ENCODE peak calls at places on chromosomes 13 and 19, in four cellular contexts. One of them, this sample, is unnamed.

GRCh38 chr13:31204592-31204991 is 4.8 kb downstream of the B3GLCT start:
- DNase-seq in mucosa of descending colon: no peak
- DNase-seq in neuronal stem cell: no peak
- DNase-seq in OCI-M1: peak; percentile 44
- DNase-seq in this sample: no peak

GRCh38 chr13:66972659-66973058 is 257.5 kb downstream of the PCDH9 start:
- DNase-seq in mucosa of descending colon: no peak
- DNase-seq in neuronal stem cell: no peak
- DNase-seq in OCI-M1: no peak
- DNase-seq in this sample: no peak

GRCh38 chr13:49098771-49099512 is 121.2 kb upstream of the MLNR start:
- DNase-seq in mucosa of descending colon: no peak
- DNase-seq in neuronal stem cell: no peak
- DNase-seq in OCI-M1: peak; percentile 68
- DNase-seq in this sample: no peak

GRCh38 chr19:56053596-56053995 is 67.0 kb downstream of the NLRP5 start:
- DNase-seq in mucosa of descending colon: no peak
- DNase-seq in neuronal stem cell: no peak
- DNase-seq in OCI-M1: no peak
- DNase-seq in this sample: no peak

GRCh38 chr19:1269478-1270167 is 491 bp downstream of the CIRBP start:
- DNase-seq in mucosa of descending colon: peak; percentile 92
- DNase-seq in neuronal stem cell: no peak
- DNase-seq in OCI-M1: peak; percentile 75
- DNase-seq in this sample: peak; percentile 97

GRCh38 chr13:59834801-59835200 is 328.9 kb downstream of the DIAPH3 start:
- DNase-seq in mucosa of descending colon: no peak
- DNase-seq in neuronal stem cell: no peak
- DNase-seq in OCI-M1: no peak
- DNase-seq in this sample: no peak

GRCh38 chr13:32378012-32378411 is 49.9 kb downstream of the N4BP2L1 start:
- DNase-seq in mucosa of descending colon: no peak
- DNase-seq in neuronal stem cell: no peak
- DNase-seq in OCI-M1: no peak
- DNase-seq in this sample: no peak

GRCh38 chr13:72379581-72379980 is 347.8 kb downstream of the MZT1 start:
- DNase-seq in mucosa of descending colon: no peak
- DNase-seq in neuronal stem cell: no peak
- DNase-seq in OCI-M1: no peak
- DNase-seq in this sample: no peak

GRCh38 chr13:25677956-25678355 is 306.2 kb downstream of the ATP8A2 start:
- DNase-seq in mucosa of descending colon: no peak
- DNase-seq in neuronal stem cell: no peak
- DNase-seq in OCI-M1: no peak
- DNase-seq in this sample: no peak

GRCh38 chr13:102597029-102598015 is 536 bp downstream of the TPP2 start:
- DNase-seq in mucosa of descending colon: no peak
- DNase-seq in neuronal stem cell: peak; percentile 9
- DNase-seq in OCI-M1: peak; percentile 73
- DNase-seq in this sample: peak; percentile 83

GRCh38 chr19:38375748-38376147 is 1.4 kb downstream of the PSMD8 start:
- DNase-seq in mucosa of descending colon: no peak
- DNase-seq in neuronal stem cell: no peak
- DNase-seq in OCI-M1: no peak
- DNase-seq in this sample: peak; percentile 70